ENCODE peak calls at places on chromosomes 12 and 14, in four cellular contexts. A, H, B and M are unnamed samples.

GRCh38 chr14:100135073-100135472 is 24.4 kb downstream of the DEGS2 start:
- DNase-seq in H (no peak), A (no peak), B (no peak), M (no peak)

GRCh38 chr12:28709996-28710685 is 438.9 kb upstream of the FAR2 start:
- DNase-seq in H (no peak), A (no peak), B (no peak), M (no peak)

GRCh38 chr14:66507181-66507721 is 696 bp upstream of the GPHN start:
- DNase-seq in H (no peak), B (no peak), A (no peak), M (no peak)

GRCh38 chr14:87873741-87874140 is 119.2 kb downstream of the GALC start:
- DNase-seq in A (no peak), B (no peak), H (no peak), M (no peak)

GRCh38 chr14:73935666-73936065 is 14.2 kb downstream of the FAM161B start:
- DNase-seq in B (no peak), H (no peak), A (no peak), M (no peak)

GRCh38 chr12:92331383-92331782 is 185.7 kb upstream of the BTG1 start:
- DNase-seq in A (no peak), H (no peak), B (no peak), M (no peak)

GRCh38 chr14:74347795-74348100 is 523 bp upstream of the VRTN start:
- DNase-seq in A (no peak), B (no peak), H (no peak), M (no peak)

GRCh38 chr12:9721394-9722092 is 11.4 kb downstream of the CLECL1 start:
- DNase-seq in A (no peak), B (peak), H (no peak), M (peak)

GRCh38 chr12:4169522-4169921 is 104.0 kb upstream of the CCND2 start:
- DNase-seq in H (no peak), B (no peak), A (no peak), M (no peak)

GRCh38 chr14:26926585-26926984 is 328.8 kb upstream of the NOVA1 start:
- DNase-seq in A (no peak), H (no peak), B (no peak), M (no peak)

GRCh38 chr12:61808856-61809255 is 451.3 kb upstream of the USP15 start:
- DNase-seq in B (no peak), H (no peak), A (no peak), M (no peak)

GRCh38 chr12:57127101-57127709 is 1.1 kb upstream of the LRP1 start:
- DNase-seq in A (no peak), B (no peak), H (peak), M (no peak)

GRCh38 chr14:102568115-102568614 is 24.3 kb upstream of the RCOR1 start:
- DNase-seq in H (peak), B (no peak), A (no peak), M (no peak)

GRCh38 chr14:104806625-104807465 is 5.9 kb downstream of the ZBTB42 start:
- DNase-seq in H (no peak), A (no peak), B (no peak), M (no peak)

GRCh38 chr14:101072945-101073597 is 169.5 kb upstream of the RTL1 start:
- DNase-seq in B (peak), A (peak), H (no peak), M (peak)

GRCh38 chr14:36517242-36518030 is 2.6 kb downstream of the NKX2-1 start:
- DNase-seq in H (no peak), B (no peak), A (no peak), M (no peak)

GRCh38 chr12:69008510-69008909 is 75.5 kb upstream of the CPM start:
- DNase-seq in B (no peak), H (no peak), A (no peak), M (peak)

GRCh38 chr12:130622803-130623202 is 93.3 kb downstream of the RIMBP2 start:
- DNase-seq in B (no peak), H (no peak), A (no peak), M (no peak)

GRCh38 chr14:93800038-93800937 is 12.0 kb upstream of the PRIMA1 start:
- DNase-seq in B (no peak), A (no peak), H (no peak), M (peak)